ENCODE peak calls at places on chromosome 9, in nine cellular contexts. One of them, this sample, is unnamed.

GRCh38 chr9:136541709-136542108 is 4.1 kb downstream of the NOTCH1 start:
- DNase-seq in astrocyte of the spinal cord: no peak
- DNase-seq in NCI-H2107: no peak
- DNase-seq in stimulated activated CD4-positive, alpha-beta T cell treated with anti-CD3 and anti-CD28 coated beads, Interleukin-4, amount 100 ng/mL, for 4 hours: no peak
- DNase-seq in right atrium auricular region: no peak
- DNase-seq in iPS-NIHi11: no peak
- DNase-seq in activated CD4-positive, alpha-beta T cell treated with anti-CD3 and anti-CD28 coated beads for 1 hour: no peak
- DNase-seq in GM04503: no peak
- DNase-seq in substantia nigra: peak
- DNase-seq in this sample: no peak

GRCh38 chr9:131266301-131267229 is 9.7 kb downstream of the FAM78A start:
- DNase-seq in astrocyte of the spinal cord: no peak
- DNase-seq in NCI-H2107: no peak
- DNase-seq in stimulated activated CD4-positive, alpha-beta T cell treated with anti-CD3 and anti-CD28 coated beads, Interleukin-4, amount 100 ng/mL, for 4 hours: peak
- DNase-seq in right atrium auricular region: no peak
- DNase-seq in iPS-NIHi11: no peak
- DNase-seq in activated CD4-positive, alpha-beta T cell treated with anti-CD3 and anti-CD28 coated beads for 1 hour: no peak
- DNase-seq in GM04503: no peak
- DNase-seq in substantia nigra: no peak
- DNase-seq in this sample: no peak

GRCh38 chr9:108780949-108781734 is 74.6 kb downstream of the ACTL7B start:
- DNase-seq in astrocyte of the spinal cord: no peak
- DNase-seq in NCI-H2107: no peak
- DNase-seq in stimulated activated CD4-positive, alpha-beta T cell treated with anti-CD3 and anti-CD28 coated beads, Interleukin-4, amount 100 ng/mL, for 4 hours: no peak
- DNase-seq in right atrium auricular region: no peak
- DNase-seq in iPS-NIHi11: no peak
- DNase-seq in activated CD4-positive, alpha-beta T cell treated with anti-CD3 and anti-CD28 coated beads for 1 hour: no peak
- DNase-seq in GM04503: no peak
- DNase-seq in substantia nigra: no peak
- DNase-seq in this sample: no peak

GRCh38 chr9:129241725-129242124 is 63.7 kb upstream of the IER5L start:
- DNase-seq in astrocyte of the spinal cord: no peak
- DNase-seq in NCI-H2107: no peak
- DNase-seq in stimulated activated CD4-positive, alpha-beta T cell treated with anti-CD3 and anti-CD28 coated beads, Interleukin-4, amount 100 ng/mL, for 4 hours: no peak
- DNase-seq in right atrium auricular region: no peak
- DNase-seq in iPS-NIHi11: no peak
- DNase-seq in activated CD4-positive, alpha-beta T cell treated with anti-CD3 and anti-CD28 coated beads for 1 hour: no peak
- DNase-seq in GM04503: no peak
- DNase-seq in substantia nigra: no peak
- DNase-seq in this sample: no peak

GRCh38 chr9:113694912-113695900 is 180.9 kb upstream of the ZNF618 start:
- DNase-seq in astrocyte of the spinal cord: no peak
- DNase-seq in NCI-H2107: no peak
- DNase-seq in stimulated activated CD4-positive, alpha-beta T cell treated with anti-CD3 and anti-CD28 coated beads, Interleukin-4, amount 100 ng/mL, for 4 hours: no peak
- DNase-seq in right atrium auricular region: no peak
- DNase-seq in iPS-NIHi11: no peak
- DNase-seq in activated CD4-positive, alpha-beta T cell treated with anti-CD3 and anti-CD28 coated beads for 1 hour: no peak
- DNase-seq in GM04503: no peak
- DNase-seq in substantia nigra: no peak
- DNase-seq in this sample: peak

GRCh38 chr9:12708562-12709298 is 15.5 kb downstream of the TYRP1 start:
- DNase-seq in astrocyte of the spinal cord: peak
- DNase-seq in NCI-H2107: no peak
- DNase-seq in stimulated activated CD4-positive, alpha-beta T cell treated with anti-CD3 and anti-CD28 coated beads, Interleukin-4, amount 100 ng/mL, for 4 hours: no peak
- DNase-seq in right atrium auricular region: no peak
- DNase-seq in iPS-NIHi11: no peak
- DNase-seq in activated CD4-positive, alpha-beta T cell treated with anti-CD3 and anti-CD28 coated beads for 1 hour: no peak
- DNase-seq in GM04503: no peak
- DNase-seq in substantia nigra: no peak
- DNase-seq in this sample: no peak

GRCh38 chr9:68533678-68534077 is 7.0 kb downstream of the TMEM252 start:
- DNase-seq in astrocyte of the spinal cord: no peak
- DNase-seq in NCI-H2107: no peak
- DNase-seq in stimulated activated CD4-positive, alpha-beta T cell treated with anti-CD3 and anti-CD28 coated beads, Interleukin-4, amount 100 ng/mL, for 4 hours: no peak
- DNase-seq in right atrium auricular region: no peak
- DNase-seq in iPS-NIHi11: no peak
- DNase-seq in activated CD4-positive, alpha-beta T cell treated with anti-CD3 and anti-CD28 coated beads for 1 hour: no peak
- DNase-seq in GM04503: no peak
- DNase-seq in substantia nigra: no peak
- DNase-seq in this sample: no peak

GRCh38 chr9:104608336-104608735 is 2.9 kb upstream of the OR13C2 start:
- DNase-seq in astrocyte of the spinal cord: no peak
- DNase-seq in NCI-H2107: no peak
- DNase-seq in stimulated activated CD4-positive, alpha-beta T cell treated with anti-CD3 and anti-CD28 coated beads, Interleukin-4, amount 100 ng/mL, for 4 hours: no peak
- DNase-seq in right atrium auricular region: no peak
- DNase-seq in iPS-NIHi11: no peak
- DNase-seq in activated CD4-positive, alpha-beta T cell treated with anti-CD3 and anti-CD28 coated beads for 1 hour: no peak
- DNase-seq in GM04503: no peak
- DNase-seq in substantia nigra: no peak
- DNase-seq in this sample: no peak

GRCh38 chr9:103898550-103898949 is 195.6 kb upstream of the SMC2 start:
- DNase-seq in astrocyte of the spinal cord: no peak
- DNase-seq in NCI-H2107: no peak
- DNase-seq in stimulated activated CD4-positive, alpha-beta T cell treated with anti-CD3 and anti-CD28 coated beads, Interleukin-4, amount 100 ng/mL, for 4 hours: no peak
- DNase-seq in right atrium auricular region: no peak
- DNase-seq in iPS-NIHi11: no peak
- DNase-seq in activated CD4-positive, alpha-beta T cell treated with anti-CD3 and anti-CD28 coated beads for 1 hour: no peak
- DNase-seq in GM04503: no peak
- DNase-seq in substantia nigra: no peak
- DNase-seq in this sample: no peak

GRCh38 chr9:6780690-6781089 is 22.9 kb downstream of the KDM4C start:
- DNase-seq in astrocyte of the spinal cord: no peak
- DNase-seq in NCI-H2107: no peak
- DNase-seq in stimulated activated CD4-positive, alpha-beta T cell treated with anti-CD3 and anti-CD28 coated beads, Interleukin-4, amount 100 ng/mL, for 4 hours: no peak
- DNase-seq in right atrium auricular region: no peak
- DNase-seq in iPS-NIHi11: no peak
- DNase-seq in activated CD4-positive, alpha-beta T cell treated with anti-CD3 and anti-CD28 coated beads for 1 hour: no peak
- DNase-seq in GM04503: no peak
- DNase-seq in substantia nigra: no peak
- DNase-seq in this sample: no peak

GRCh38 chr9:115640887-115641286 is 512.7 kb upstream of the PAPPA start:
- DNase-seq in astrocyte of the spinal cord: peak
- DNase-seq in NCI-H2107: no peak
- DNase-seq in stimulated activated CD4-positive, alpha-beta T cell treated with anti-CD3 and anti-CD28 coated beads, Interleukin-4, amount 100 ng/mL, for 4 hours: no peak
- DNase-seq in right atrium auricular region: no peak
- DNase-seq in iPS-NIHi11: no peak
- DNase-seq in activated CD4-positive, alpha-beta T cell treated with anti-CD3 and anti-CD28 coated beads for 1 hour: no peak
- DNase-seq in GM04503: peak
- DNase-seq in substantia nigra: no peak
- DNase-seq in this sample: no peak

GRCh38 chr9:76433851-76434250 is 25.1 kb upstream of the GCNT1 start:
- DNase-seq in astrocyte of the spinal cord: peak
- DNase-seq in NCI-H2107: no peak
- DNase-seq in stimulated activated CD4-positive, alpha-beta T cell treated with anti-CD3 and anti-CD28 coated beads, Interleukin-4, amount 100 ng/mL, for 4 hours: no peak
- DNase-seq in right atrium auricular region: no peak
- DNase-seq in iPS-NIHi11: no peak
- DNase-seq in activated CD4-positive, alpha-beta T cell treated with anti-CD3 and anti-CD28 coated beads for 1 hour: no peak
- DNase-seq in GM04503: no peak
- DNase-seq in substantia nigra: no peak
- DNase-seq in this sample: no peak

GRCh38 chr9:4141201-4141750 is 158.6 kb downstream of the GLIS3 start:
- DNase-seq in astrocyte of the spinal cord: peak
- DNase-seq in NCI-H2107: no peak
- DNase-seq in stimulated activated CD4-positive, alpha-beta T cell treated with anti-CD3 and anti-CD28 coated beads, Interleukin-4, amount 100 ng/mL, for 4 hours: no peak
- DNase-seq in right atrium auricular region: no peak
- DNase-seq in iPS-NIHi11: no peak
- DNase-seq in activated CD4-positive, alpha-beta T cell treated with anti-CD3 and anti-CD28 coated beads for 1 hour: no peak
- DNase-seq in GM04503: no peak
- DNase-seq in substantia nigra: no peak
- DNase-seq in this sample: no peak

GRCh38 chr9:136799079-136799853 is 3.1 kb downstream of the CCDC183 start:
- DNase-seq in astrocyte of the spinal cord: no peak
- DNase-seq in NCI-H2107: no peak
- DNase-seq in stimulated activated CD4-positive, alpha-beta T cell treated with anti-CD3 and anti-CD28 coated beads, Interleukin-4, amount 100 ng/mL, for 4 hours: no peak
- DNase-seq in right atrium auricular region: no peak
- DNase-seq in iPS-NIHi11: no peak
- DNase-seq in activated CD4-positive, alpha-beta T cell treated with anti-CD3 and anti-CD28 coated beads for 1 hour: no peak
- DNase-seq in GM04503: no peak
- DNase-seq in substantia nigra: no peak
- DNase-seq in this sample: no peak

GRCh38 chr9:86242012-86242411 is 17.4 kb downstream of the C9orf153 start:
- DNase-seq in astrocyte of the spinal cord: no peak
- DNase-seq in NCI-H2107: no peak
- DNase-seq in stimulated activated CD4-positive, alpha-beta T cell treated with anti-CD3 and anti-CD28 coated beads, Interleukin-4, amount 100 ng/mL, for 4 hours: no peak
- DNase-seq in right atrium auricular region: no peak
- DNase-seq in iPS-NIHi11: no peak
- DNase-seq in activated CD4-positive, alpha-beta T cell treated with anti-CD3 and anti-CD28 coated beads for 1 hour: no peak
- DNase-seq in GM04503: no peak
- DNase-seq in substantia nigra: no peak
- DNase-seq in this sample: no peak

GRCh38 chr9:91857291-91857781 is 92.7 kb downstream of the ROR2 start:
- DNase-seq in astrocyte of the spinal cord: peak
- DNase-seq in NCI-H2107: no peak
- DNase-seq in stimulated activated CD4-positive, alpha-beta T cell treated with anti-CD3 and anti-CD28 coated beads, Interleukin-4, amount 100 ng/mL, for 4 hours: no peak
- DNase-seq in right atrium auricular region: no peak
- DNase-seq in iPS-NIHi11: peak
- DNase-seq in activated CD4-positive, alpha-beta T cell treated with anti-CD3 and anti-CD28 coated beads for 1 hour: no peak
- DNase-seq in GM04503: no peak
- DNase-seq in substantia nigra: no peak
- DNase-seq in this sample: no peak

GRCh38 chr9:77475641-77476473 is 172.3 kb downstream of the GNA14 start:
- DNase-seq in astrocyte of the spinal cord: peak
- DNase-seq in NCI-H2107: no peak
- DNase-seq in stimulated activated CD4-positive, alpha-beta T cell treated with anti-CD3 and anti-CD28 coated beads, Interleukin-4, amount 100 ng/mL, for 4 hours: peak
- DNase-seq in right atrium auricular region: no peak
- DNase-seq in iPS-NIHi11: peak
- DNase-seq in activated CD4-positive, alpha-beta T cell treated with anti-CD3 and anti-CD28 coated beads for 1 hour: no peak
- DNase-seq in GM04503: peak
- DNase-seq in substantia nigra: no peak
- DNase-seq in this sample: no peak

GRCh38 chr9:102855646-102856045 is 139.5 kb upstream of the CYLC2 start:
- DNase-seq in astrocyte of the spinal cord: no peak
- DNase-seq in NCI-H2107: no peak
- DNase-seq in stimulated activated CD4-positive, alpha-beta T cell treated with anti-CD3 and anti-CD28 coated beads, Interleukin-4, amount 100 ng/mL, for 4 hours: no peak
- DNase-seq in right atrium auricular region: no peak
- DNase-seq in iPS-NIHi11: no peak
- DNase-seq in activated CD4-positive, alpha-beta T cell treated with anti-CD3 and anti-CD28 coated beads for 1 hour: no peak
- DNase-seq in GM04503: no peak
- DNase-seq in substantia nigra: no peak
- DNase-seq in this sample: no peak

GRCh38 chr9:90905079-90905478 is 103.5 kb downstream of the SYK start:
- DNase-seq in astrocyte of the spinal cord: no peak
- DNase-seq in NCI-H2107: no peak
- DNase-seq in stimulated activated CD4-positive, alpha-beta T cell treated with anti-CD3 and anti-CD28 coated beads, Interleukin-4, amount 100 ng/mL, for 4 hours: no peak
- DNase-seq in right atrium auricular region: no peak
- DNase-seq in iPS-NIHi11: no peak
- DNase-seq in activated CD4-positive, alpha-beta T cell treated with anti-CD3 and anti-CD28 coated beads for 1 hour: no peak
- DNase-seq in GM04503: no peak
- DNase-seq in substantia nigra: no peak
- DNase-seq in this sample: no peak

GRCh38 chr9:7613931-7614330 is 185.6 kb downstream of the DMAC1 start:
- DNase-seq in astrocyte of the spinal cord: peak
- DNase-seq in NCI-H2107: no peak
- DNase-seq in stimulated activated CD4-positive, alpha-beta T cell treated with anti-CD3 and anti-CD28 coated beads, Interleukin-4, amount 100 ng/mL, for 4 hours: no peak
- DNase-seq in right atrium auricular region: no peak
- DNase-seq in iPS-NIHi11: no peak
- DNase-seq in activated CD4-positive, alpha-beta T cell treated with anti-CD3 and anti-CD28 coated beads for 1 hour: no peak
- DNase-seq in GM04503: no peak
- DNase-seq in substantia nigra: no peak
- DNase-seq in this sample: no peak

This sample was measured in effector memory CD8-positive, alpha-beta T cell.